ENCODE peak calls at places on chromosome 11, in nine cellular contexts. K is right lobe of liver, L is ovary, X is adrenal gland, T is body of pancreas, E is IMR-90, M is GM12878, I is HCT116, G is tibial nerve. W is an unnamed sample.
A peak's percentile ranks its signal among the peaks of the same experiment; 100 is the strongest.

GRCh38 chr11:112564228-112564955 is 303.7 kb upstream of the PLET1 start:
- DNase-seq in K (peak; percentile 44), L (no peak), X (peak; percentile 48), T (no peak), E (peak; percentile 79), M (no peak), I (no peak), G (peak; percentile 14), W (no peak)

GRCh38 chr11:66002648-66003225 is 434 bp downstream of the BANF1 start:
- DNase-seq in K (peak; percentile 75), L (peak; percentile 62), X (peak; percentile 77), T (peak; percentile 86), E (peak; percentile 48), M (no peak), I (no peak), G (no peak), W (no peak)

GRCh38 chr11:128467041-128467440 is 120.3 kb downstream of the ETS1 start:
- DNase-seq in K (no peak), L (no peak), X (no peak), T (no peak), E (no peak), M (no peak), I (no peak), G (no peak), W (no peak)

GRCh38 chr11:313304-313786 is 495 bp upstream of the IFITM1 start:
- DNase-seq in K (no peak), L (no peak), X (no peak), T (no peak), E (no peak), M (no peak), I (no peak), G (no peak), W (no peak)

GRCh38 chr11:66849501-66850234 is 6.4 kb downstream of the RCE1 start:
- DNase-seq in K (peak; percentile 11), L (no peak), X (no peak), T (no peak), E (no peak), M (no peak), I (no peak), G (no peak), W (no peak)

GRCh38 chr11:47863893-47864430 is 15.8 kb upstream of the NUP160 start:
- DNase-seq in K (no peak), L (no peak), X (no peak), T (no peak), E (no peak), M (no peak), I (no peak), G (no peak), W (no peak)

GRCh38 chr11:35647535-35648092 is 15.0 kb upstream of the TRIM44 start:
- DNase-seq in K (no peak), L (no peak), X (no peak), T (peak; percentile 10), E (no peak), M (no peak), I (no peak), G (no peak), W (no peak)

GRCh38 chr11:130301002-130301401 is 13.7 kb downstream of the ZBTB44 start:
- DNase-seq in K (no peak), L (no peak), X (no peak), T (no peak), E (no peak), M (no peak), I (no peak), G (no peak), W (no peak)

GRCh38 chr11:501001-501682 is 5.9 kb downstream of the RNH1 start:
- DNase-seq in K (no peak), L (no peak), X (no peak), T (no peak), E (no peak), M (no peak), I (no peak), G (no peak), W (no peak)

GRCh38 chr11:13114566-13115465 is 105.7 kb downstream of the RASSF10 start:
- DNase-seq in K (no peak), L (no peak), X (no peak), T (peak; percentile 66), E (no peak), M (no peak), I (no peak), G (no peak), W (peak; percentile 15)

GRCh38 chr11:848988-849824 is 6.6 kb downstream of the TSPAN4 start:
- DNase-seq in K (no peak), L (peak; percentile 61), X (no peak), T (no peak), E (no peak), M (no peak), I (no peak), G (no peak), W (no peak)

GRCh38 chr11:123707606-123708205 is 33.8 kb downstream of the ZNF202 start:
- DNase-seq in K (peak; percentile 35), L (peak; percentile 20), X (peak; percentile 47), T (peak; percentile 69), E (peak; percentile 77), M (peak; percentile 30), I (peak; percentile 57), G (no peak), W (peak; percentile 59)

GRCh38 chr11:34330653-34331052 is 27.2 kb downstream of the ABTB2 start:
- DNase-seq in K (no peak), L (no peak), X (no peak), T (peak; percentile 54), E (no peak), M (no peak), I (no peak), G (no peak), W (no peak)

GRCh38 chr11:85787809-85788805 is 22.8 kb downstream of the SYTL2 start:
- DNase-seq in K (no peak), L (no peak), X (no peak), T (no peak), E (peak; percentile 42), M (no peak), I (no peak), G (no peak), W (no peak)

GRCh38 chr11:61429346-61429690 is 457 bp downstream of the CPSF7 start:
- DNase-seq in K (peak; percentile 73), L (no peak), X (no peak), T (peak; percentile 53), E (peak; percentile 44), M (no peak), I (peak; percentile 15), G (no peak), W (peak; percentile 91)

GRCh38 chr11:13669544-13670488 is 1.3 kb downstream of the FAR1 start:
- DNase-seq in K (no peak), L (no peak), X (no peak), T (no peak), E (no peak), M (no peak), I (no peak), G (no peak), W (peak; percentile 70)

GRCh38 chr11:62705401-62705800 is 1.8 kb downstream of the BSCL2 start:
- DNase-seq in K (peak; percentile 28), L (no peak), X (peak; percentile 51), T (peak; percentile 61), E (no peak), M (no peak), I (no peak), G (no peak), W (peak; percentile 64)

GRCh38 chr11:70944636-70945035 is 307.7 kb downstream of the SHANK2 start:
- DNase-seq in K (no peak), L (no peak), X (no peak), T (no peak), E (no peak), M (no peak), I (no peak), G (no peak), W (no peak)

GRCh38 chr11:33452806-33453205 is 195.6 kb downstream of the HIPK3 start:
- DNase-seq in K (no peak), L (no peak), X (no peak), T (no peak), E (peak; percentile 94), M (no peak), I (no peak), G (no peak), W (no peak)

GRCh38 chr11:34323601-34324000 is 34.2 kb downstream of the ABTB2 start:
- DNase-seq in K (no peak), L (no peak), X (no peak), T (no peak), E (no peak), M (no peak), I (no peak), G (no peak), W (no peak)

DNA sequence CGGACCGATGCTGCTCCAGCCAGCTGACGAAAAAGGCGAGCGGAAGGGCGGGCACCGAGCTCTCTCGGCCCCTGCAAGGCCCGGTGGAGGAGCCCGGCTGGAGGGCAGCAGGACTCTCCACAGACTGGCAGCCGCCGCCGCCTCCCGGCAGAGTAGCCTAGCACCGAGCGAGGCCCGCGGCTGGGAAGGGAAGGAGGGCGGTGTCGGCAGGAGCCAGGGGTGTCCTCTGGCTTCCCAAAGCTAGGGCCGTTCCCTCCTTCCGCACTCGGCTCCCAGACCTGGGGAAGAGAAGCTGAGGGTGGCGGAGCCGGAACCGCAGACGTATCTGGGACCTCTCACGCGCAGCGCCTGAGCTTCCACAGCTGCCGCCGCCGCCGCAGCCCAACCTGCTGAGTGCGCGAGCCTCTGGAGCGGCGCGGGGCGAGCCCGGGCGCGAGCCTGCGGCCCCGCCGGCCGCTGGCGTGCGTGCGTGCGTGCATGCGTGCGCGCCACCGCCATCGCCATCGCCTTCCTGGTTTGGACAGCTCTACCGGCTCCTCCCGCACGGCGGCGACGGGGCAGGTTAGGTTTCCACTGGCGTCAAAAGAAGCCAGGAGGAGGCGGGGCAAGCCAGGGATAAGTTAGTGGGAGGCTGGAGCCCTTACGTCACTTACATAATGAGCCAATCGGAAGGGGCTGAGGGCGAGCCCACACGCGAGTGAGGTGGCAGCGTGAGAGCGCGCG is at the start of gene RAB6A:
- DNase-seq in K (peak; percentile 100), L (peak; percentile 100), X (peak; percentile 100), T (peak; percentile 100), E (peak; percentile 100), M (peak; percentile 98), I (peak; percentile 99), G (peak; percentile 99), W (peak; percentile 100)
- TF ChIP-seq POLR2A in K (peak; percentile 96), L (peak; percentile 82), X (peak; percentile 98), T (peak; percentile 96), E (peak; percentile 81), M (peak; percentile 87), I (peak; percentile 82), G (peak; percentile 91), W (peak; percentile 88)

GRCh38 chr11:122271167-122271566 is 155.2 kb upstream of the BLID start:
- DNase-seq in K (no peak), L (no peak), X (no peak), T (peak; percentile 91), E (no peak), M (no peak), I (no peak), G (no peak), W (no peak)
- TF ChIP-seq POLR2A in K (no peak), L (no peak), X (no peak), T (no peak), E (no peak), M (no peak), I (no peak), G (no peak), W (no peak)

GRCh38 chr11:59112494-59112893 is 5.5 kb downstream of the FAM111B start:
- DNase-seq in K (no peak), L (no peak), X (no peak), T (no peak), E (peak; percentile 39), M (no peak), I (no peak), G (no peak), W (no peak)
- TF ChIP-seq POLR2A in K (no peak), L (no peak), X (no peak), T (no peak), E (no peak), M (no peak), I (no peak), G (no peak), W (no peak)

GRCh38 chr11:46296520-46297448 is 19.3 kb downstream of the CREB3L1 start:
- DNase-seq in K (no peak), L (peak; percentile 87), X (peak; percentile 64), T (peak; percentile 43), E (peak; percentile 98), M (no peak), I (no peak), G (no peak), W (peak; percentile 77)
- TF ChIP-seq POLR2A in K (no peak), L (no peak), X (no peak), T (no peak), E (peak; percentile 75), M (no peak), I (no peak), G (no peak), W (no peak)